ENCODE peak calls at places on chromosome 2, in nine cellular contexts. H is Caco-2, M is adrenal gland, V is Peyer's patch, X is astrocyte of the spinal cord, S is endodermal cell, F is kidney epithelial cell, L is aorta, D is right cardiac atrium. I is an unnamed sample.

GRCh38 chr2:22887426-22887825 is 497.6 kb upstream of the KLHL29 start:
- DNase-seq in H (no peak), M (no peak), V (no peak), X (no peak), S (no peak), F (no peak), L (no peak), D (no peak), I (no peak)

GRCh38 chr2:79860233-79861058 is 347.6 kb downstream of the CTNNA2 start:
- DNase-seq in H (peak; percentile 30), M (no peak), V (no peak), X (peak; percentile 32), S (no peak), F (no peak), L (no peak), D (no peak), I (no peak)

GRCh38 chr2:98768765-98769476 is 38.0 kb upstream of the MGAT4A start:
- DNase-seq in H (no peak), M (peak; percentile 45), V (no peak), X (peak; percentile 62), S (no peak), F (no peak), L (peak; percentile 62), D (no peak), I (no peak)

GRCh38 chr2:70887550-70888229 is 48.0 kb upstream of the ATP6V1B1 start:
- DNase-seq in H (peak; percentile 83), M (no peak), V (no peak), X (no peak), S (peak; percentile 90), F (no peak), L (peak; percentile 55), D (no peak), I (peak; percentile 54)

GRCh38 chr2:39264733-39265132 is 21.0 kb upstream of the CDKL4 start:
- DNase-seq in H (no peak), M (no peak), V (no peak), X (no peak), S (no peak), F (no peak), L (no peak), D (no peak), I (no peak)

GRCh38 chr2:233791883-233792329 is 13.8 kb downstream of the MROH2A start:
- DNase-seq in H (no peak), M (no peak), V (no peak), X (no peak), S (no peak), F (no peak), L (no peak), D (no peak), I (no peak)

GRCh38 chr2:56892381-56892780 is 708.6 kb downstream of the CCDC85A start:
- DNase-seq in H (no peak), M (no peak), V (no peak), X (no peak), S (no peak), F (no peak), L (no peak), D (no peak), I (no peak)

GRCh38 chr2:50694798-50695197 is 337.1 kb downstream of the NRXN1 start:
- DNase-seq in H (no peak), M (no peak), V (no peak), X (no peak), S (no peak), F (no peak), L (no peak), D (no peak), I (no peak)

GRCh38 chr2:48362515-48362914 is 167.4 kb upstream of the STON1 start:
- DNase-seq in H (no peak), M (no peak), V (no peak), X (no peak), S (no peak), F (no peak), L (no peak), D (no peak), I (no peak)

GRCh38 chr2:29323961-29324360 is 208.7 kb downstream of the CLIP4 start:
- DNase-seq in H (no peak), M (no peak), V (no peak), X (peak; percentile 13), S (no peak), F (no peak), L (no peak), D (no peak), I (no peak)

GRCh38 chr2:178177066-178177679 is 17.1 kb upstream of the OSBPL6 start:
- DNase-seq in H (no peak), M (no peak), V (no peak), X (peak; percentile 62), S (no peak), F (no peak), L (no peak), D (no peak), I (no peak)

GRCh38 chr2:128304715-128305554 is 13.7 kb downstream of the HS6ST1 start:
- DNase-seq in H (no peak), M (peak; percentile 93), V (no peak), X (peak; percentile 96), S (peak; percentile 75), F (peak; percentile 87), L (peak; percentile 79), D (peak; percentile 86), I (peak; percentile 63)
- H3K4me3 ChIP-seq in H (no peak overlapping the region), M (no peak overlapping the region), V (no peak overlapping the region), X (no peak overlapping the region), S (no peak overlapping the region), F (no peak overlapping the region), L (no peak overlapping the region), D (no peak overlapping the region), I (no peak overlapping the region)

DNA sequence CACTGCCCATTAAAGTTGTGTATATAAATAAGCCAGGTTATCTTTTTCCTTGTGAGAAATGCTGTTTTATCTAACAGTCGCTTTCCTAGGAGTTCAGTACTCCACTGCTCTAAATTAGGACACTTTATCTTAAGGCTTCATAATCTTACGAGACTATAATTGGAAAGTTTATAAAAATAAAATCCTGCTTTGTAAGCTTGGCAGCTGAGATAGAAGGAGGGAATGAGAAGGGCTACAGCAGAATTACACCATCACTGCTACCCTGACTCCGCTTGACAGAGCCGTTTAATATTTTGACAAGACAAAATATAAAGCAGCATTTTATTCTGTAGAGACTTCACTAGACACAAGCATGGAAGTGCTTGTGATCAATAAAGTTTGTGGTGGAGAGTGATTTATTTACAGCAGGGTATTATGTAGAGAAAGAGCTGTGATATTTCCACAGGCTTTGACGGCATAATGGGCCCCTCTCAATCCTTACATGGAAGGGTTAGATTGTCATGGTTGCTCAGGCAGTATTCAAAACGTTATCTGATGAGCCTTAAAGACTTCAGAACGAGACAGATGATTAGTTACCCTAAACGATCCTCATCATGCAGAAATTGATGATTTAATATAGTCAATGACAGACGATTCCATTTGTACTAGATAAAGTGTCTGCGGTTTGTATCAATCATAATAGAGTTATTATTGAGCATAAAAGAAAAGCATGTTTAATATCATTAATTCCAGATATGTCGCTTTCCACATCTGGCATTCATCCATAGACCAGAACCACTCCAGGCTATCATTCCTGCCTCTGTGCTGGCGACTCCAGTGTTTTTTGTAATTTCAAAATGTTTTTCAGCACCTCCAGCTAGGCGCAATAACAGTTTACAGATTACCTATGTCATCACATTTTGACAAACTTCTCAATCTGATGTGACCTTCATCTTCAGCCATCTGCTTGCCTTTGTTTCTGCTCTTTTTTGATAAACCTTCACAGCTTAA is 242.2 kb downstream of the FIGN start:
- DNase-seq in H (no peak), M (no peak), V (no peak), X (no peak), S (no peak), F (no peak), L (no peak), D (no peak), I (no peak)
- H3K4me3 ChIP-seq in H (no peak overlapping the region), M (no peak overlapping the region), V (no peak overlapping the region), X (no peak overlapping the region), S (no peak overlapping the region), F (no peak overlapping the region), L (peak overlapping the region; percentile 31), D (no peak overlapping the region), I (no peak overlapping the region)

DNA sequence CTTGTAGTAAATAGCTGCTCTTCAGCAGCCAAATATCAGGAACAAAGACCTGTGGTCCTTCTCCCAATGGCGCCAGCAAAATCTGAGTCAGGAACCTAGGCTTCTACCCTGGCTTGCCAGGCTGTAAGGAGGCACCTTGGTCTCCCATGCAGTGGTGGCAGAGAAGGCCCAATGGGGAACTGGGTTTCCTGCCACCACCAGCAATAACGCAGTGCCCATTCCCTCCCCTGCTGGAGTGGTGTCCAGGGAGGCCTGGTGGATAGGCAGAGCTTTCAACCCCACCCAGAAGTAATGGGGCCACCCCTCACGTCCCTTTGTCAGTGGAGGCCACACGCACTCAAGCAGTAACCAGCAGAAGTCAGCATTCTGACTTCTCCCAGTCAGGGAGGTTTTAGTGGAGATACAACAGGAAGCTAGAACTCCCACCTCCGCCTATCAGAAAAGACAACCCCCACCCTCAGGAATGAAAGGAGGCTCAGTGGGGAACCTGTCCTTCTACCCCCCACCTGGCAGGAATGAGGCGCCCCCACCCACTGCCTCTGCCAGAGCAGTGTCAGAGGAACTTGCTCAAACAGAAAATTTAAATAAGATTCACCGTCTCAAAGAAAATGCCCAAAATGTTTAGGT is 132.4 kb downstream of the COPS8 start:
- DNase-seq in H (no peak), M (no peak), V (no peak), X (peak; percentile 57), S (peak; percentile 90), F (no peak), L (no peak), D (no peak), I (no peak)
- H3K4me3 ChIP-seq in H (no peak overlapping the region), M (no peak overlapping the region), V (no peak overlapping the region), X (no peak overlapping the region), S (peak overlapping the region; percentile 30), F (no peak overlapping the region), L (no peak overlapping the region), D (no peak overlapping the region), I (no peak overlapping the region)

GRCh38 chr2:167861574-167862193 is 385.7 kb downstream of the STK39 start:
- DNase-seq in H (no peak), M (no peak), V (no peak), X (no peak), S (no peak), F (no peak), L (no peak), D (no peak), I (no peak)
- H3K4me3 ChIP-seq in H (no peak overlapping the region), M (no peak overlapping the region), V (no peak overlapping the region), X (no peak overlapping the region), S (no peak overlapping the region), F (no peak overlapping the region), L (no peak overlapping the region), D (no peak overlapping the region), I (no peak overlapping the region)

I was measured in transverse colon.